ENCODE peak calls at places on chromosomes 7 and 10, in ten cellular contexts. H is activated CD4-positive, alpha-beta T cell treated with anti-CD3 and anti-CD28 coated beads for 24 hours; W is naive thymus-derived CD4-positive, alpha-beta T cell; I is prostate gland; N is foreskin fibroblast; R is GM12865; E is NCI-H524; S is stimulated activated CD8-positive, alpha-beta memory T cell treated with anti-CD3 and anti-CD28 coated beads, Interleukin-2, amount 100 ng/mL, for 1 hour; Y is effector memory CD8-positive, alpha-beta T cell; M is NCI-H1105. F is an unnamed sample.

GRCh38 chr10:20677340-20677739 is 219.8 kb downstream of the NEBL start:
- DNase-seq in H (no peak), W (no peak), I (no peak), N (no peak), R (no peak), E (no peak), S (no peak), Y (no peak), M (no peak), F (no peak)

GRCh38 chr10:92712016-92712889 is 22.5 kb downstream of the HHEX start:
- DNase-seq in H (no peak), W (no peak), I (no peak), N (no peak), R (peak), E (no peak), S (no peak), Y (no peak), M (no peak), F (no peak)

GRCh38 chr7:151838861-151839381 is 38.0 kb downstream of the PRKAG2 start:
- DNase-seq in H (no peak), W (no peak), I (no peak), N (no peak), R (peak), E (no peak), S (peak), Y (peak), M (no peak), F (peak)

GRCh38 chr7:43204081-43204480 is 91.6 kb downstream of the HECW1 start:
- DNase-seq in H (no peak), W (no peak), I (no peak), N (peak), R (no peak), E (no peak), S (no peak), Y (no peak), M (no peak), F (no peak)

GRCh38 chr10:122301055-122301810 is 30.1 kb downstream of the BTBD16 start:
- DNase-seq in H (no peak), W (no peak), I (no peak), N (no peak), R (no peak), E (no peak), S (no peak), Y (no peak), M (no peak), F (no peak)

GRCh38 chr7:158559356-158559755 is 28.3 kb downstream of the PTPRN2 start:
- DNase-seq in H (no peak), W (no peak), I (no peak), N (no peak), R (no peak), E (no peak), S (no peak), Y (no peak), M (no peak), F (no peak)

GRCh38 chr10:47383254-47384147 is 592 bp downstream of the ZNF488 start:
- DNase-seq in H (no peak), W (no peak), I (no peak), N (no peak), R (no peak), E (no peak), S (no peak), Y (no peak), M (peak), F (no peak)

GRCh38 chr7:51251292-51251691 is 65.3 kb downstream of the COBL start:
- DNase-seq in H (no peak), W (no peak), I (no peak), N (no peak), R (no peak), E (no peak), S (no peak), Y (no peak), M (no peak), F (no peak)

GRCh38 chr7:119377-120163 is 72.8 kb upstream of the FAM20C start:
- DNase-seq in H (no peak), W (no peak), I (no peak), N (peak), R (no peak), E (no peak), S (no peak), Y (no peak), M (no peak), F (no peak)

GRCh38 chr7:16840094-16840493 is 35.3 kb upstream of the AGR2 start:
- DNase-seq in H (no peak), W (no peak), I (no peak), N (no peak), R (no peak), E (no peak), S (no peak), Y (no peak), M (no peak), F (no peak)

GRCh38 chr10:29806350-29806788 is 171.6 kb upstream of the SVIL start:
- DNase-seq in H (no peak), W (no peak), I (no peak), N (peak), R (no peak), E (no peak), S (no peak), Y (no peak), M (no peak), F (no peak)

GRCh38 chr10:96850113-96850512 is 18.0 kb downstream of the LCOR start:
- DNase-seq in H (no peak), W (no peak), I (no peak), N (no peak), R (no peak), E (no peak), S (no peak), Y (no peak), M (no peak), F (no peak)

GRCh38 chr10:118901409-118901808 is 128.1 kb upstream of the NANOS1 start:
- DNase-seq in H (no peak), W (no peak), I (no peak), N (no peak), R (no peak), E (no peak), S (no peak), Y (no peak), M (no peak), F (no peak)

GRCh38 chr10:112958275-112958995 is 8.4 kb downstream of the TCF7L2 start:
- DNase-seq in H (no peak), W (no peak), I (no peak), N (peak), R (no peak), E (no peak), S (no peak), Y (no peak), M (no peak), F (no peak)

GRCh38 chr7:140458191-140458590 is 21.1 kb downstream of the MKRN1 start:
- DNase-seq in H (no peak), W (no peak), I (no peak), N (no peak), R (no peak), E (no peak), S (no peak), Y (no peak), M (no peak), F (no peak)

GRCh38 chr10:103781329-103782061 is 73.9 kb downstream of the SH3PXD2A start:
- DNase-seq in H (no peak), W (no peak), I (no peak), N (peak), R (peak), E (no peak), S (no peak), Y (no peak), M (no peak), F (no peak)

GRCh38 chr10:127968659-127969058 is 61.8 kb downstream of the PTPRE start:
- DNase-seq in H (no peak), W (no peak), I (no peak), N (no peak), R (no peak), E (no peak), S (no peak), Y (no peak), M (no peak), F (no peak)

GRCh38 chr10:110460111-110460809 is 37.4 kb upstream of the DUSP5 start:
- DNase-seq in H (peak), W (no peak), I (no peak), N (peak), R (peak), E (peak), S (peak), Y (peak), M (no peak), F (no peak)

GRCh38 chr10:68208424-68209042 is 23.4 kb downstream of the ATOH7 start:
- DNase-seq in H (no peak), W (no peak), I (peak), N (peak), R (peak), E (peak), S (no peak), Y (no peak), M (peak), F (no peak)

F was measured in KG1.